ENCODE peak calls at places on chromosomes 6 and 20, in four cellular contexts. M is sigmoid colon, E is PC-9, O is ovary. F is an unnamed sample.

GRCh38 chr6:119259027-119259426 is 90.5 kb downstream of the MAN1A1 start:
- DNase-seq in E (no peak), M (no peak), O (no peak), F (no peak)

GRCh38 chr20:4840831-4841230 is 119.1 kb downstream of the PRND start:
- DNase-seq in E (no peak), O (no peak), M (peak; percentile 0), F (no peak)

GRCh38 chr6:48979806-48980205 is 483.2 kb downstream of the MMUT start:
- DNase-seq in O (no peak), M (no peak), E (no peak), F (no peak)

GRCh38 chr6:124881898-124882579 is 80.2 kb upstream of the RNF217 start:
- DNase-seq in E (peak; percentile 29), O (no peak), M (no peak), F (no peak)

GRCh38 chr6:144478487-144478886 is 193.4 kb downstream of the UTRN start:
- DNase-seq in O (no peak), E (no peak), M (no peak), F (no peak)

GRCh38 chr6:6661684-6662083 is 73.2 kb downstream of the LY86 start:
- DNase-seq in E (peak; percentile 26), M (peak; percentile 76), O (no peak), F (no peak)

GRCh38 chr6:91317247-91317646 is 730.4 kb upstream of the MAP3K7 start:
- DNase-seq in E (no peak), O (no peak), M (no peak), F (no peak)

GRCh38 chr6:30357678-30358339 is 12.9 kb downstream of the RPP21 start:
- DNase-seq in E (peak; percentile 31), M (peak; percentile 89), O (no peak), F (peak; percentile 66)

GRCh38 chr6:20811112-20811746 is 277.0 kb downstream of the CDKAL1 start:
- DNase-seq in O (no peak), E (peak; percentile 66), M (no peak), F (no peak)

GRCh38 chr6:153032255-153032882 is 29.9 kb upstream of the MTRF1L start:
- DNase-seq in M (no peak), E (no peak), O (no peak), F (no peak)

GRCh38 chr20:34485068-34485634 is 31.1 kb upstream of the DYNLRB1 start:
- DNase-seq in M (no peak), E (no peak), O (no peak), F (no peak)

GRCh38 chr6:109139109-109139508 is 43.8 kb downstream of the CEP57L1 start:
- DNase-seq in O (no peak), E (peak; percentile 39), M (no peak), F (no peak)

GRCh38 chr6:129865013-129865412 is 3.9 kb upstream of the TMEM244 start:
- DNase-seq in M (no peak), O (no peak), E (no peak), F (no peak)

GRCh38 chr20:1764136-1765033 is 106.8 kb upstream of the SIRPG start:
- DNase-seq in O (peak; percentile 72), M (peak; percentile 80), E (peak; percentile 76), F (peak; percentile 75)

GRCh38 chr6:165218816-165219215 is 90.6 kb downstream of the C6orf118 start:
- DNase-seq in M (no peak), O (no peak), E (no peak), F (no peak)

GRCh38 chr6:166026586-166027126 is 141.0 kb downstream of the TBXT start:
- DNase-seq in O (no peak), M (no peak), E (no peak), F (no peak)

GRCh38 chr20:22335210-22335609 is 249.2 kb downstream of the FOXA2 start:
- DNase-seq in E (no peak), M (no peak), O (no peak), F (no peak)

GRCh38 chr20:60024801-60025200 is 66.6 kb downstream of the CDH26 start:
- DNase-seq in E (no peak), M (no peak), O (no peak), F (no peak)

GRCh38 chr20:43721429-43722152 is 5.2 kb downstream of the GTSF1L start:
- DNase-seq in O (no peak), E (no peak), M (no peak), F (no peak)

GRCh38 chr6:114055758-114056157 is 84.8 kb upstream of the HDAC2 start:
- DNase-seq in E (no peak), O (no peak), M (no peak), F (no peak)

GRCh38 chr6:134060491-134061106 is 8.2 kb upstream of the SLC2A12 start:
- DNase-seq in E (peak; percentile 42), O (no peak), M (no peak), F (no peak)

GRCh38 chr6:129790786-129791185 is 70.3 kb downstream of the TMEM244 start:
- DNase-seq in M (no peak), O (no peak), E (no peak), F (no peak)

GRCh38 chr20:37758332-37758731 is 64.5 kb downstream of the CTNNBL1 start:
- DNase-seq in E (no peak), O (no peak), M (no peak), F (no peak)

GRCh38 chr6:140897804-140898573 is 1234.7 kb upstream of the GJE1 start:
- DNase-seq in M (peak; percentile 70), E (peak; percentile 78), O (no peak), F (no peak)

GRCh38 chr6:122829456-122829855 is 40.4 kb downstream of the SMPDL3A start:
- DNase-seq in M (no peak), O (no peak), E (no peak), F (no peak)

GRCh38 chr20:39698706-39699211 is 736.6 kb downstream of the DHX35 start:
- DNase-seq in M (no peak), E (no peak), O (no peak), F (no peak)

GRCh38 chr6:3336066-3336786 is 77.5 kb downstream of the PSMG4 start:
- DNase-seq in O (no peak), M (no peak), E (no peak), F (no peak)

GRCh38 chr6:34391711-34392496 is 565 bp downstream of the NUDT3 start:
- DNase-seq in E (peak; percentile 52), O (peak; percentile 63), M (peak; percentile 81), F (peak; percentile 42)

GRCh38 chr6:14876778-14877613 is 368.9 kb upstream of the JARID2 start:
- DNase-seq in M (no peak), E (peak; percentile 30), O (no peak), F (no peak)

GRCh38 chr20:64182146-64182865 is 18.1 kb downstream of the MYT1 start:
- DNase-seq in E (no peak), M (no peak), O (no peak), F (no peak)

GRCh38 chr6:125512621-125513020 is 210.9 kb upstream of the HDDC2 start:
- DNase-seq in M (no peak), O (no peak), E (no peak), F (no peak)

GRCh38 chr20:33209789-33210188 is 7.4 kb upstream of the BPIFA3 start:
- DNase-seq in E (peak; percentile 57), M (no peak), O (peak; percentile 48), F (no peak)

GRCh38 chr20:49715466-49715865 is 1.8 kb upstream of the B4GALT5 start:
- DNase-seq in O (no peak), M (no peak), E (no peak), F (no peak)

GRCh38 chr20:49711331-49711987 is 2.2 kb downstream of the B4GALT5 start:
- DNase-seq in O (no peak), M (no peak), E (no peak), F (no peak)

GRCh38 chr20:49712918-49713778 is 530 bp downstream of the B4GALT5 start:
- DNase-seq in O (peak; percentile 61), E (no peak), M (peak; percentile 71), F (no peak)

GRCh38 chr20:49713779-49714712 is at the start of gene B4GALT5:
- DNase-seq in O (peak; percentile 84), E (peak; percentile 80), M (peak; percentile 82), F (peak; percentile 64)

GRCh38 chr20:49712118-49712517 is 1.6 kb downstream of the B4GALT5 start:
- DNase-seq in M (no peak), E (no peak), O (no peak), F (no peak)
- TF ChIP-seq CTCF in M (no peak), E (no peak), O (no peak), F (no peak)

GRCh38 chr6:110358536-110359148 is 493 bp upstream of the METTL24 start:
- DNase-seq in E (no peak), O (no peak), M (no peak), F (no peak)
- H3K27me3 ChIP-seq in E (peaks cover 28% of the 10 kb centered on the region), O (no peaks in the 10 kb centered on the region), M (no peaks in the 10 kb centered on the region), F (no peaks in the 10 kb centered on the region)

GRCh38 chr6:158290659-158291058 is 21.6 kb upstream of the TULP4 start:
- DNase-seq in E (no peak), M (no peak), O (no peak), F (no peak)
- H3K27ac ChIP-seq in E (no peak overlapping the region), M (no peak overlapping the region), O (no peak overlapping the region), F (no peak overlapping the region)

DNA sequence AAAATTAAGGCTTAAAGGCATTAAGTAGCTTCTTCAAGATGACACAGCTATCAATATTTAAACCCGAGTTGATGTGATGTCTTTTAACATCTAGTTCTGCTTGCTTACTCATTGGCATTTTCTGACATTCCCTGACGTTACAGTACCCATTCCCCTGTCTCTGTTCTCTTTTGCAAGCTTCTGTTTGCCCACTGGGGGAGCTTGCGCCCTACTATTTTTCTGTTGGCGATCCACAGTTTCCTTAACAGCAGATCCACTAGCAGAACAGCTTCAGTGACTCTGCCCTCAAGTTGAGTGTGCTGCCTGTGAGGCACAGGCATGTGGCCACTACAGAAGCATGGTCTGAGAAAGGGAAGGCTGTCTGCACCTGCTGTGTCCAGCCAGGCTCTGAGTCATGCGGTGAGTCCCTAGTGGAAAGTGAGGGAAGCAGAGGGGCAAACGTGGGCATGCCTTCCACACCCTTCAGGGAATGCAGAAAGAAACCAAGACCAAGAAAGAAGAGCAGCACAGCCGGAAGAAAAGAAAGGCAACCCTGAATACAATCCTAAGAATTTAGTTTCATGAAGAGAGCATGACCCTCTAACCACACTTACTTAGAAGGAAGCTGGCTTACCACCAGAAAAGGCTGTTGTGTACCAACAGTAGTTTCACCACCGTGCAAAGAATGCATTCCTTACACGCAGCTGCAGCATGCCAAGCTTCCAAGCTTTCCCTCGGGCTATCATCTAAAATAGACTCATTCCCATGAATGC is 97.7 kb upstream of the VGLL2 start:
- DNase-seq in O (no peak), E (peak; percentile 44), M (no peak), F (no peak)
- TF ChIP-seq CTCF in O (no peak), E (no peak), M (no peak), F (no peak)

GRCh38 chr6:148932208-148932607 is 185.4 kb downstream of the UST start:
- DNase-seq in M (no peak), E (no peak), O (no peak), F (no peak)

GRCh38 chr6:148935705-148936306 is 189.0 kb downstream of the UST start:
- DNase-seq in E (no peak), O (no peak), M (no peak), F (no peak)

GRCh38 chr6:148932731-148933130 is 185.9 kb downstream of the UST start:
- DNase-seq in O (no peak), M (no peak), E (no peak), F (no peak)

GRCh38 chr6:148934534-148934933 is 187.7 kb downstream of the UST start:
- DNase-seq in O (no peak), E (no peak), M (peak; percentile 75), F (peak; percentile 21)

GRCh38 chr6:148934956-148935355 is 188.1 kb downstream of the UST start:
- DNase-seq in E (no peak), O (no peak), M (no peak), F (no peak)
- H3K27me3 ChIP-seq in E (no peaks in the 10 kb centered on the region), O (no peaks in the 10 kb centered on the region), M (no peaks in the 10 kb centered on the region), F (no peaks in the 10 kb centered on the region)